ENCODE peak calls at places on chromosomes 12 and 14, in nine cellular contexts. U is body of pancreas; B is EL; Y is NCI-H2081; R is breast epithelium; S is CD4-positive, CD25-positive, alpha-beta regulatory T cell; T is AG08396; A is adipocyte; P is fibroblast of mammary gland. W is an unnamed sample.

GRCh38 chr12:102765736-102766135 is 151.3 kb downstream of the PAH start:
- DNase-seq in U (no peak), B (no peak), Y (no peak), R (no peak), S (no peak), T (no peak), A (no peak), P (no peak), W (no peak)

GRCh38 chr12:114681149-114681849 is 2.7 kb downstream of the TBX3 start:
- DNase-seq in U (no peak), B (peak), Y (no peak), R (no peak), S (no peak), T (no peak), A (peak), P (peak), W (no peak)

GRCh38 chr12:104263580-104264358 is 39.8 kb upstream of the EID3 start:
- DNase-seq in U (no peak), B (peak), Y (peak), R (no peak), S (no peak), T (no peak), A (peak), P (peak), W (no peak)

GRCh38 chr12:66287275-66287674 is 15.0 kb upstream of the HELB start:
- DNase-seq in U (no peak), B (no peak), Y (no peak), R (no peak), S (no peak), T (no peak), A (no peak), P (no peak), W (no peak)

GRCh38 chr14:58280954-58281787 is 17.2 kb upstream of the ARID4A start:
- DNase-seq in U (peak), B (peak), Y (no peak), R (no peak), S (peak), T (peak), A (peak), P (peak), W (no peak)

GRCh38 chr12:43675048-43675904 is 83.3 kb downstream of the PUS7L start:
- DNase-seq in U (no peak), B (peak), Y (no peak), R (no peak), S (no peak), T (peak), A (no peak), P (no peak), W (no peak)

GRCh38 chr14:101496779-101497420 is 64.4 kb upstream of the DIO3 start:
- DNase-seq in U (no peak), B (no peak), Y (no peak), R (no peak), S (no peak), T (no peak), A (no peak), P (no peak), W (no peak)

GRCh38 chr12:50390284-50390683 is 6.1 kb downstream of the FAM186A start:
- DNase-seq in U (no peak), B (peak), Y (no peak), R (no peak), S (no peak), T (peak), A (peak), P (peak), W (no peak)

GRCh38 chr12:124233041-124233836 is 61.7 kb upstream of the RFLNA start:
- DNase-seq in U (peak), B (peak), Y (no peak), R (no peak), S (no peak), T (peak), A (peak), P (peak), W (peak)

GRCh38 chr12:119678459-119678858 is 10.5 kb downstream of the PRKAB1 start:
- DNase-seq in U (no peak), B (no peak), Y (no peak), R (no peak), S (no peak), T (no peak), A (no peak), P (no peak), W (no peak)

GRCh38 chr14:53304726-53305381 is 151.7 kb upstream of the DDHD1 start:
- DNase-seq in U (no peak), B (no peak), Y (no peak), R (no peak), S (no peak), T (peak), A (peak), P (peak), W (no peak)

GRCh38 chr12:58750484-58750883 is 169.8 kb downstream of the LRIG3 start:
- DNase-seq in U (no peak), B (peak), Y (no peak), R (no peak), S (no peak), T (peak), A (peak), P (peak), W (no peak)

GRCh38 chr14:56108057-56108456 is 10.2 kb upstream of the PELI2 start:
- DNase-seq in U (no peak), B (no peak), Y (no peak), R (no peak), S (no peak), T (no peak), A (no peak), P (no peak), W (no peak)

GRCh38 chr12:11658796-11659195 is 9.3 kb downstream of the ETV6 start:
- DNase-seq in U (no peak), B (peak), Y (no peak), R (no peak), S (no peak), T (peak), A (peak), P (peak), W (no peak)

GRCh38 chr14:90608281-90608680 is 207.9 kb downstream of the TTC7B start:
- DNase-seq in U (no peak), B (no peak), Y (no peak), R (no peak), S (no peak), T (no peak), A (no peak), P (no peak), W (no peak)

GRCh38 chr12:43891856-43892574 is 56.1 kb downstream of the TMEM117 start:
- DNase-seq in U (peak), B (no peak), Y (no peak), R (no peak), S (no peak), T (no peak), A (no peak), P (peak), W (no peak)

GRCh38 chr14:88882236-88882635 is 57.8 kb downstream of the TTC8 start:
- DNase-seq in U (no peak), B (no peak), Y (no peak), R (no peak), S (no peak), T (no peak), A (no peak), P (no peak), W (no peak)

GRCh38 chr12:1536817-1537216 is 57.6 kb downstream of the FBXL14 start:
- DNase-seq in U (no peak), B (no peak), Y (no peak), R (no peak), S (no peak), T (no peak), A (no peak), P (no peak), W (no peak)

GRCh38 chr14:99815696-99816095 is 22.5 kb downstream of the EML1 start:
- DNase-seq in U (no peak), B (no peak), Y (no peak), R (no peak), S (no peak), T (no peak), A (no peak), P (no peak), W (no peak)

GRCh38 chr14:42854061-42854460 is 1247.4 kb downstream of the LRFN5 start:
- DNase-seq in U (peak), B (no peak), Y (no peak), R (no peak), S (no peak), T (no peak), A (no peak), P (no peak), W (no peak)

GRCh38 chr14:91144425-91145145 is 30.7 kb downstream of the DGLUCY start:
- DNase-seq in U (no peak), B (peak), Y (peak), R (no peak), S (no peak), T (peak), A (peak), P (peak), W (no peak)

GRCh38 chr12:2382391-2383155 is 329.8 kb downstream of the CACNA1C start:
- DNase-seq in U (no peak), B (no peak), Y (no peak), R (no peak), S (no peak), T (no peak), A (peak), P (peak), W (no peak)

GRCh38 chr14:83826838-83827237 is 1703.1 kb upstream of the FLRT2 start:
- DNase-seq in U (no peak), B (peak), Y (no peak), R (no peak), S (no peak), T (no peak), A (peak), P (peak), W (peak)

GRCh38 chr14:70707138-70708038 is 65.7 kb downstream of the TTC9 start:
- DNase-seq in U (peak), B (peak), Y (peak), R (peak), S (no peak), T (peak), A (peak), P (peak), W (peak)

GRCh38 chr14:99475660-99476059 is 5.0 kb downstream of the SETD3 start:
- DNase-seq in U (no peak), B (no peak), Y (no peak), R (no peak), S (no peak), T (no peak), A (no peak), P (no peak), W (no peak)

GRCh38 chr12:105507311-105508035 is 177.0 kb downstream of the C12orf75 start:
- DNase-seq in U (no peak), B (no peak), Y (no peak), R (no peak), S (no peak), T (no peak), A (no peak), P (no peak), W (no peak)

GRCh38 chr12:118175823-118176447 is 40.0 kb downstream of the PEBP1 start:
- DNase-seq in U (peak), B (no peak), Y (no peak), R (no peak), S (no peak), T (no peak), A (no peak), P (no peak), W (no peak)

GRCh38 chr14:65150891-65151290 is 48.6 kb upstream of the MAX start:
- DNase-seq in U (no peak), B (no peak), Y (no peak), R (no peak), S (no peak), T (no peak), A (no peak), P (no peak), W (no peak)

GRCh38 chr12:48182659-48183058 is 785 bp upstream of the CCDC184 start:
- DNase-seq in U (no peak), B (no peak), Y (no peak), R (no peak), S (no peak), T (no peak), A (no peak), P (no peak), W (no peak)

GRCh38 chr12:38527631-38528030 is 211.1 kb downstream of the ALG10B start:
- DNase-seq in U (no peak), B (no peak), Y (no peak), R (no peak), S (no peak), T (no peak), A (no peak), P (no peak), W (no peak)

GRCh38 chr12:39692258-39692853 is 72.8 kb upstream of the ABCD2 start:
- DNase-seq in U (no peak), B (no peak), Y (no peak), R (no peak), S (peak), T (no peak), A (peak), P (peak), W (no peak)

GRCh38 chr12:28893365-28893764 is 255.7 kb upstream of the FAR2 start:
- DNase-seq in U (no peak), B (no peak), Y (no peak), R (no peak), S (no peak), T (no peak), A (peak), P (peak), W (no peak)

GRCh38 chr12:105920161-105920684 is 218.5 kb downstream of the NUAK1 start:
- DNase-seq in U (no peak), B (peak), Y (no peak), R (peak), S (no peak), T (no peak), A (no peak), P (no peak), W (no peak)

W was measured in T1000.